ENCODE peak calls at places on chromosome 15, in four cellular contexts. F is lower leg skin; S is heart left ventricle; C is activated CD8-positive, alpha-beta memory T cell treated with anti-CD3 and anti-CD28 coated beads for 4 hours. N is an unnamed sample.
A peak's percentile ranks its signal among the peaks of the same experiment; 100 is the strongest.

GRCh38 chr15:69304176-69304533 is 5.4 kb downstream of the PAQR5 start:
- DNase-seq in F (no peak), S (no peak), C (no peak), N (no peak)

GRCh38 chr15:50353251-50353998 is 1.6 kb downstream of the GABPB1 start:
- DNase-seq in F (no peak), S (no peak), C (no peak), N (no peak)

GRCh38 chr15:81531971-81532370 is 158.0 kb upstream of the TMC3 start:
- DNase-seq in F (no peak), S (no peak), C (no peak), N (no peak)

GRCh38 chr15:33844186-33844585 is 124.1 kb upstream of the CHRM5 start:
- DNase-seq in F (no peak), S (no peak), C (no peak), N (no peak)

GRCh38 chr15:47551559-47551958 is 165.7 kb upstream of the SEMA6D start:
- DNase-seq in F (no peak), S (no peak), C (no peak), N (no peak)

GRCh38 chr15:45543051-45543450 is 20.5 kb upstream of the SLC30A4 start:
- DNase-seq in F (no peak), S (no peak), C (no peak), N (no peak)

GRCh38 chr15:89662893-89663673 is 7.8 kb upstream of the KIF7 start:
- DNase-seq in F (peak; percentile 53), S (peak; percentile 84), C (no peak), N (peak; percentile 94)

GRCh38 chr15:64149424-64150235 is 1.9 kb upstream of the SNX22 start:
- DNase-seq in F (no peak), S (no peak), C (no peak), N (no peak)

GRCh38 chr15:74776851-74777768 is 4.8 kb upstream of the CSK start:
- DNase-seq in F (no peak), S (no peak), C (no peak), N (no peak)

GRCh38 chr15:28184166-28184565 is 85.1 kb upstream of the OCA2 start:
- DNase-seq in F (no peak), S (no peak), C (no peak), N (no peak)

GRCh38 chr15:67590191-67590590 is 47.7 kb downstream of the MAP2K5 start:
- DNase-seq in F (no peak), S (no peak), C (no peak), N (no peak)

GRCh38 chr15:70235347-70235746 is 137.6 kb upstream of the TLE3 start:
- DNase-seq in F (no peak), S (no peak), C (no peak), N (no peak)

GRCh38 chr15:91849749-91850161 is 3.8 kb upstream of the SLCO3A1 start:
- DNase-seq in F (no peak), S (no peak), C (no peak), N (no peak)

GRCh38 chr15:42335074-42335473 is 24.2 kb upstream of the CAPN3 start:
- DNase-seq in F (no peak), S (no peak), C (no peak), N (no peak)

GRCh38 chr15:77160562-77161481 is 89.9 kb upstream of the TSPAN3 start:
- DNase-seq in F (no peak), S (no peak), C (no peak), N (no peak)